ENCODE peak calls at places on chromosome 21, in six cellular contexts. W is EL, C is left ventricle myocardium inferior, M is AG08396, L is GM13977, D is Calu3. X is an unnamed sample.

GRCh38 chr21:45982758-45983731 is 1.5 kb downstream of the COL6A1 start:
- DNase-seq in W (peak; percentile 31), C (peak; percentile 19), D (no peak), L (no peak), M (no peak), X (no peak)

GRCh38 chr21:33383056-33383888 is 19.9 kb upstream of the IFNGR2 start:
- DNase-seq in M (peak; percentile 30), W (peak; percentile 88), C (peak; percentile 60), L (peak; percentile 64), D (peak; percentile 76), X (no peak)

GRCh38 chr21:34354836-34355235 is 9.0 kb upstream of the KCNE2 start:
- DNase-seq in D (no peak), W (no peak), L (no peak), C (no peak), M (no peak), X (no peak)

GRCh38 chr21:44255519-44255981 is 6.1 kb downstream of the DNMT3L start:
- DNase-seq in W (no peak), D (no peak), M (no peak), L (no peak), C (no peak), X (no peak)

GRCh38 chr21:41616063-41616591 is 108.2 kb upstream of the TMPRSS2 start:
- DNase-seq in C (no peak), M (peak; percentile 77), D (no peak), W (peak; percentile 81), L (no peak), X (no peak)

GRCh38 chr21:34558166-34558565 is 46.2 kb upstream of the KCNE1 start:
- DNase-seq in L (no peak), D (no peak), M (no peak), W (no peak), C (no peak), X (no peak)

GRCh38 chr21:39788383-39788782 is 43.4 kb downstream of the IGSF5 start:
- DNase-seq in L (no peak), C (peak; percentile 72), D (peak; percentile 73), M (peak; percentile 48), W (peak; percentile 74), X (peak; percentile 97)

GRCh38 chr21:28579986-28580550 is 412.6 kb downstream of the LTN1 start:
- DNase-seq in M (no peak), C (no peak), L (no peak), D (no peak), W (no peak), X (no peak)

GRCh38 chr21:32094792-32095191 is 184.1 kb downstream of the MIS18A start:
- DNase-seq in W (peak; percentile 42), L (no peak), C (no peak), D (peak; percentile 9), M (peak; percentile 39), X (peak; percentile 12)

GRCh38 chr21:16198546-16198945 is 468.8 kb downstream of the USP25 start:
- DNase-seq in W (no peak), M (no peak), C (no peak), L (no peak), D (no peak), X (no peak)

GRCh38 chr21:43758132-43758619 is 17.9 kb downstream of the CSTB start:
- DNase-seq in D (no peak), L (no peak), M (no peak), C (no peak), W (peak; percentile 17), X (no peak)

GRCh38 chr21:32515869-32516268 is 69.5 kb downstream of the TCP10L start:
- DNase-seq in M (no peak), W (no peak), D (no peak), C (no peak), L (no peak), X (no peak)

GRCh38 chr21:14737922-14738321 is 191.8 kb upstream of the SAMSN1 start:
- DNase-seq in M (no peak), D (peak; percentile 48), L (no peak), W (peak; percentile 50), C (no peak), X (peak; percentile 4)

GRCh38 chr21:31221051-31221450 is 123.0 kb downstream of the TIAM1 start:
- DNase-seq in W (no peak), D (no peak), C (no peak), M (no peak), L (no peak), X (no peak)

GRCh38 chr21:35586305-35586704 is 474.0 kb downstream of the SETD4 start:
- DNase-seq in L (no peak), W (no peak), M (no peak), D (no peak), C (no peak), X (no peak)